ENCODE peak calls at places on chromosomes 6 and 20, in seven cellular contexts. H is OCI-LY7; V is heart right ventricle; A is fibroblast of pulmonary artery; F is stimulated activated CD8-positive, alpha-beta memory T cell treated with anti-CD3 and anti-CD28 coated beads, Interleukin-4, amount 100 ng/mL, for 1 hour; J is SJSA1; B is CD8-positive, alpha-beta memory T cell. X is an unnamed sample.

GRCh38 chr20:50321797-50322480 is 131.3 kb downstream of the CEBPB start:
- DNase-seq in H (no peak), V (no peak), A (peak; percentile 75), F (no peak), J (no peak), B (no peak), X (peak; percentile 85)

GRCh38 chr20:44071526-44072111 is 115.4 kb downstream of the JPH2 start:
- DNase-seq in H (no peak), V (no peak), A (no peak), F (no peak), J (peak; percentile 39), B (no peak), X (no peak)

GRCh38 chr20:41330343-41330720 is 10.3 kb upstream of the LPIN3 start:
- DNase-seq in H (no peak), V (no peak), A (no peak), F (no peak), J (no peak), B (no peak), X (peak; percentile 64)

GRCh38 chr6:100685747-100686146 is 195.4 kb downstream of the ASCC3 start:
- DNase-seq in H (no peak), V (no peak), A (no peak), F (no peak), J (no peak), B (no peak), X (peak; percentile 13)

GRCh38 chr6:162147805-162148204 is 579.8 kb downstream of the PRKN start:
- DNase-seq in H (no peak), V (no peak), A (no peak), F (no peak), J (no peak), B (no peak), X (no peak)

GRCh38 chr6:52759085-52759484 is 4.2 kb downstream of the GSTA2 start:
- DNase-seq in H (no peak), V (no peak), A (peak; percentile 15), F (no peak), J (no peak), B (no peak), X (peak; percentile 20)

GRCh38 chr6:89567635-89568390 is 70.7 kb downstream of the LYRM2 start:
- DNase-seq in H (no peak), V (no peak), A (no peak), F (no peak), J (no peak), B (no peak), X (no peak)

GRCh38 chr6:158481612-158482473 is 78.0 kb upstream of the TMEM181 start:
- DNase-seq in H (no peak), V (no peak), A (peak; percentile 53), F (no peak), J (peak; percentile 80), B (no peak), X (peak; percentile 85)

GRCh38 chr20:52824494-52825216 is 147.5 kb upstream of the TSHZ2 start:
- DNase-seq in H (no peak), V (no peak), A (no peak), F (no peak), J (no peak), B (no peak), X (no peak)

X was measured in cardiac fibroblast.